ENCODE peak calls at places on chromosomes 6 and 20, in four cellular contexts. Q, S, I and F are unnamed samples.

GRCh38 chr6:153096031-153096430 is 35.1 kb downstream of the RGS17 start:
- DNase-seq in Q (no peak), S (no peak), I (no peak), F (no peak)

GRCh38 chr6:111727041-111727440 is 121.4 kb upstream of the TRAF3IP2 start:
- DNase-seq in Q (no peak), S (no peak), I (no peak), F (no peak)

GRCh38 chr6:34056301-34056700 is 89.6 kb downstream of the GRM4 start:
- DNase-seq in Q (peak), S (peak), I (no peak), F (peak)

GRCh38 chr6:125267806-125268523 is 33.8 kb downstream of the HDDC2 start:
- DNase-seq in Q (no peak), S (no peak), I (no peak), F (no peak)

GRCh38 chr20:56808732-56809131 is 179.6 kb downstream of the TFAP2C start:
- DNase-seq in Q (no peak), S (no peak), I (no peak), F (no peak)

GRCh38 chr6:42138630-42139619 is 3.5 kb downstream of the C6orf132 start:
- DNase-seq in Q (no peak), S (no peak), I (peak), F (no peak)

GRCh38 chr6:47535316-47536046 is 57.9 kb downstream of the CD2AP start:
- DNase-seq in Q (no peak), S (no peak), I (no peak), F (no peak)

GRCh38 chr6:2783188-2783957 is 18.2 kb downstream of the WRNIP1 start:
- DNase-seq in Q (no peak), S (peak), I (no peak), F (peak)

GRCh38 chr6:21769405-21769851 is 175.9 kb downstream of the SOX4 start:
- DNase-seq in Q (no peak), S (no peak), I (no peak), F (peak)

GRCh38 chr6:137494281-137494966 is at the start of gene OLIG3:
- DNase-seq in Q (no peak), S (no peak), I (no peak), F (peak)

GRCh38 chr6:137492289-137492688 is 1.9 kb downstream of the OLIG3 start:
- DNase-seq in Q (no peak), S (no peak), I (no peak), F (no peak)

GRCh38 chr6:137494967-137495595 is 887 bp upstream of the OLIG3 start:
- DNase-seq in Q (no peak), S (no peak), I (no peak), F (peak)

GRCh38 chr6:137492771-137493217 is 1.4 kb downstream of the OLIG3 start:
- DNase-seq in Q (no peak), S (no peak), I (no peak), F (no peak)

GRCh38 chr6:137493218-137494038 is 766 bp downstream of the OLIG3 start:
- DNase-seq in Q (no peak), S (no peak), I (no peak), F (peak)
- TF ChIP-seq ELF4 in Q (no peak), S (no peak), I (no peak), F (no peak)

GRCh38 chr6:14975124-14975815 is 270.6 kb upstream of the JARID2 start:
- DNase-seq in Q (no peak), S (no peak), I (no peak), F (peak)
- TF ChIP-seq ELF4 in Q (no peak), S (no peak), I (no peak), F (no peak)

DNA sequence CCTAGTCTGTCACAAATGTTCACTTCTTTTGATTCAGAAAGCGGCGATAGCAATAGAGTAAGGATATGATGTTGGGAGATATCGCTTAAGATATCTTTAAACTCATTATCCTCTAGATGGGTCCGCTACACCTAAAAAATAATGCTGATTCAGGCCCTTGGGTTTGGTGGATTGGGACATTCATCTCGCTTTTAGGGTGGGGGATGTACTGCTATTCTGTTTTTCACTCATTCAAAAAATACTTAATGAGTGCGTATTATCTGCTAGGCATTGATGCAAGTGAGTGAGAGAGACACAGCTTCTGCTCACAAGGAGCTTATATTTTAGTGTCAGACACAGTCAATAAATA is 118.3 kb upstream of the SUPT3H start:
- DNase-seq in Q (no peak), S (no peak), I (no peak), F (no peak)
- TF ChIP-seq ELF4 in Q (no peak), S (no peak), I (no peak), F (no peak)

GRCh38 chr6:168928012-168928411 is 325.6 kb downstream of the THBS2 start:
- DNase-seq in Q (no peak), S (no peak), I (no peak), F (no peak)
- TF ChIP-seq ELF4 in Q (no peak), S (no peak), I (no peak), F (no peak)

DNA sequence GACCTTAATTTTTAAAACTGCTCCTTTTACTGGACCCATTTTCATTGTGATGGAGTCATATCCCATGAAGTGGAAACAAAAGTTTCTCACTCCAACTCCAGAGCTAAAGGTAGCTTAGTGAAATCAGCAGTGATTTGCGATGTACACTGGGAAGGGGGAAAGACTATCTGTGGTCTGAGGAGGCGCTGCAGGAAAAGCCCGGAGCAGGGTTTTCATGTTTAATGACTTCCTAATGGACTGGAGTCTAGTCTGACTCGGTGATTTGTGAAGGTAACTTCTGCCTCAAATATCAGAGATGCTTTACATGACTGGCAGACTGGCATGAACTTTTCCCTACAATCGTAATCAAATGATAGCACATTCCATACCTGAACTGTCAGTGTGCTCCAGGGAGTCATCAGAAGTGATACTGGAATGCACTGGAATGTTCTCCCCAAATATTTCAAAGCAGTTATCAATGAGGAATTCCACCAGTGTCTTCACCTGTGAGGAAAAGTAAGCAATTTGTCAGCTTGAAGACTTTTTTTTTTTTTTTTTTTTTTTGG is 7.0 kb downstream of the TAGAP start:
- DNase-seq in Q (no peak), S (no peak), I (no peak), F (no peak)
- TF ChIP-seq ELF4 in Q (no peak), S (no peak), I (no peak), F (no peak)

GRCh38 chr20:9454781-9455180 is 59.6 kb upstream of the LAMP5 start:
- DNase-seq in Q (no peak), S (no peak), I (no peak), F (no peak)

GRCh38 chr20:9460518-9460917 is 53.9 kb upstream of the LAMP5 start:
- DNase-seq in Q (no peak), S (no peak), I (no peak), F (no peak)

GRCh38 chr20:9457055-9457454 is 57.3 kb upstream of the LAMP5 start:
- DNase-seq in Q (no peak), S (no peak), I (no peak), F (no peak)

GRCh38 chr20:9458075-9458818 is 56.1 kb upstream of the LAMP5 start:
- DNase-seq in Q (peak), S (no peak), I (peak), F (peak)
- TF ChIP-seq ELF4 in Q (no peak), S (no peak), I (no peak), F (no peak)

DNA sequence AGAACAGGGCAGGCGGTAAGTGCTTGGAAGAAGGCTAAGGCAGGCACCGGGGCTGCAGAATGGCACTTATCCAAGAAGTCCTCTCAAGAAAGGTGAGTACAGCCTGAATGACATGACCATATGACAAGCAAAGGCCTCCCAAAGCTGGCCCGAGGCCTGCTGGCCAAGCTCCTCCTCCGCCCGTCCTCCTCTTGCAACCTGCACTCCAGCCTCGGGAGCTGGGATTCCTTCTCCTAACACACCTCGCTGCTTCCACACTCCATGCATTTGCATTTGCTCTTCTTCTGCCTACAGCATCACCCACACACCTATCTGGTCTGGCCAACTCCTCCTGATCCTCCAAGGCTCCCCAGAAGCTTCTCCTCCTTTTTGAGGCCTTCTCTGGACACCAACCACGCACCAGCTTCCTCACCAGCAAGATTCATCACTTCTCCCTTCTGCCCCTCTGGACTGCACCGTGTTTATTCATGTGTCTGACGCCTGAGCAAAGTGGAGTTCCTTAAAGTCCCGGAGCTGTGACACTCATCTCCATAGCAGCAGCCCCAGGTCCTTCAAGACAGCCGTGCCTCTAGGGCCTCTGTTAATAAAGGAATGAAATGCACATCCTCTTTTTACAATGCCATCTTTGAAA is 32.3 kb downstream of the CNKSR3 start:
- DNase-seq in Q (no peak), S (no peak), I (no peak), F (no peak)
- TF ChIP-seq ELF4 in Q (no peak), S (no peak), I (no peak), F (no peak)